ENCODE peak calls at places on chromosomes 5 and 9, in five cellular contexts. I, B, V, Z and A are unnamed samples.

GRCh38 chr5:28077291-28078240 is 1039.2 kb upstream of the CDH9 start:
- DNase-seq in I (no peak), B (no peak), V (no peak), Z (no peak), A (no peak)

GRCh38 chr5:73369283-73369682 is 79.3 kb downstream of the FOXD1 start:
- DNase-seq in I (no peak), B (no peak), V (no peak), Z (peak), A (no peak)

GRCh38 chr5:169050146-169050571 is 250.8 kb downstream of the SLIT3 start:
- DNase-seq in I (no peak), B (no peak), V (no peak), Z (peak), A (peak)

GRCh38 chr5:102670224-102670836 is 84.8 kb upstream of the PAM start:
- DNase-seq in I (peak), B (no peak), V (peak), Z (peak), A (peak)

GRCh38 chr9:27297050-27297449 is at the start of gene EQTN:
- DNase-seq in I (no peak), B (no peak), V (no peak), Z (no peak), A (no peak)

GRCh38 chr5:133962801-133963476 is 5.5 kb downstream of the C5orf15 start:
- DNase-seq in I (no peak), B (no peak), V (no peak), Z (peak), A (no peak)

GRCh38 chr9:113955076-113955752 is 79.1 kb downstream of the ZNF618 start:
- DNase-seq in I (no peak), B (no peak), V (no peak), Z (peak), A (no peak)

GRCh38 chr9:129111762-129112151 is 542 bp downstream of the PTPA start:
- DNase-seq in I (no peak), B (peak), V (peak), Z (peak), A (peak)

GRCh38 chr5:67301285-67301904 is 104.8 kb upstream of the CD180 start:
- DNase-seq in I (no peak), B (no peak), V (no peak), Z (peak), A (peak)

GRCh38 chr5:121693864-121694263 is 157.8 kb upstream of the FTMT start:
- DNase-seq in I (no peak), B (no peak), V (no peak), Z (peak), A (peak)

GRCh38 chr5:135476615-135477493 is 24.7 kb upstream of the TIFAB start:
- DNase-seq in I (no peak), B (no peak), V (no peak), Z (no peak), A (no peak)

GRCh38 chr9:32915802-32916201 is 85.6 kb downstream of the APTX start:
- DNase-seq in I (no peak), B (no peak), V (no peak), Z (no peak), A (no peak)

GRCh38 chr5:105146867-105147266 is 1584.3 kb upstream of the NUDT12 start:
- DNase-seq in I (no peak), B (no peak), V (no peak), Z (no peak), A (no peak)

GRCh38 chr5:122858451-122858850 is 13.0 kb downstream of the SNX24 start:
- DNase-seq in I (no peak), B (no peak), V (no peak), Z (peak), A (peak)

GRCh38 chr5:103582364-103582763 is 19.8 kb upstream of the NUDT12 start:
- DNase-seq in I (peak), B (peak), V (peak), Z (peak), A (peak)

GRCh38 chr9:133788045-133788818 is 50.1 kb upstream of the SARDH start:
- DNase-seq in I (no peak), B (no peak), V (no peak), Z (no peak), A (no peak)

GRCh38 chr5:102922111-102922510 is 167.0 kb downstream of the PAM start:
- DNase-seq in I (no peak), B (no peak), V (no peak), Z (no peak), A (no peak)

GRCh38 chr9:83444110-83444509 is 94.1 kb downstream of the FRMD3 start:
- DNase-seq in I (no peak), B (no peak), V (no peak), Z (peak), A (no peak)

GRCh38 chr9:122085260-122085659 is 7.8 kb downstream of the TTLL11 start:
- DNase-seq in I (no peak), B (no peak), V (no peak), Z (no peak), A (no peak)

GRCh38 chr9:91516061-91516460 is 92.4 kb upstream of the NFIL3 start:
- DNase-seq in I (no peak), B (peak), V (no peak), Z (no peak), A (no peak)
- H2AFZ ChIP-seq in I (no peak), B (no peak), V (no peak), Z (peak), A (no peak)

GRCh38 chr9:137076636-137077009 is 694 bp upstream of the UAP1L1 start:
- DNase-seq in I (no peak), B (no peak), V (no peak), Z (no peak), A (no peak)

GRCh38 chr9:137078701-137079400 is 1.5 kb downstream of the UAP1L1 start:
- DNase-seq in I (no peak), B (no peak), V (peak), Z (no peak), A (no peak)

GRCh38 chr9:137077010-137077747 is at the start of gene UAP1L1:
- DNase-seq in I (no peak), B (peak), V (peak), Z (peak), A (no peak)

GRCh38 chr9:137079401-137079787 is 2.1 kb downstream of the UAP1L1 start:
- DNase-seq in I (no peak), B (no peak), V (no peak), Z (no peak), A (no peak)

DNA sequence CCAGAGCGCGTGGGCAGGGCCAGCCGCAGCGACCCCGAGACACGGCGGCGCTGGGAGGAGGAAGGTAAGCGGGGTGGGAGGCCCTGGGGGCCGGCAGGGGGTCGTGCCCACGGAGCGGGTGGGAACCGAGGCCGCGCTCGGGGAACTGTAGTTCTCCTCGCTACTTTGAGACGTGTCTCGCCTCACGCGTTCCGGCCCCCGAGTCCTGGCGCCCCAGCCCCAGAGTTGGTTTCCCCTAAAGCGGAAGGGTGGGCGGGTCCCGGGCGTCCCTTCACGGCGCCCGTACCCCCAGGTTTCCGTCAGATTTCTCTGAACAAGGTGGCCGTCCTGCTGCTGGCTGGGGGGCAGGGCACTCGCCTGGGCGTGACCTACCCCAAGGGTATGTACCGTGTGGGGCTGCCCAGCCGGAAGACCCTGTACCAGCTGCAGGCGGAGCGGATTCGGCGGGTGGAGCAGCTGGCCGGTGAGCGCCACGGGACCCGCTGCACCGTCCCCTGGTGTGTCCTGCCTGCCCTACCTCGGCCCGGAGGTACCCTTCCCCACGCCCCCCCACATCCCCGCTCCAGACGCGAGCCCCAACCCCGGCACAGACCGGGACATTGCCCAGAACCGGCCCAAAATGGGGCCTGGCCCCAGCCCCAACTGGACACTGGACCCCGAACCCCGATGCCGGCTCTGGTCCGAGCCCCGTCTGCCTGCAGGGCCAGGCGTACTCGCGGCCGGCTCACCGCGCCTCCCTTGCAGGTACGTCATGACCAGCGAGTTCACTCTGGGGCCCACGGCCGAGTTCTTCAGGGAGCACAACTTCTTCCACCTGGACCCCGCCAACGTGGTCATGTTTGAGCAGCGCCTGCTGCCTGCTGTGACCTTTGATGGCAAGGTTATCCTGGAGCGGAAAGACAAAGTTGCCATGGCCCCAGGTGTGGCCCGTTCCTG is 709 bp downstream of the UAP1L1 start:
- DNase-seq in I (no peak), B (peak), V (peak), Z (peak), A (no peak)
- TF ChIP-seq EZH2 in I (no peak), B (no peak), V (peak), Z (no peak), A (no peak)

DNA sequence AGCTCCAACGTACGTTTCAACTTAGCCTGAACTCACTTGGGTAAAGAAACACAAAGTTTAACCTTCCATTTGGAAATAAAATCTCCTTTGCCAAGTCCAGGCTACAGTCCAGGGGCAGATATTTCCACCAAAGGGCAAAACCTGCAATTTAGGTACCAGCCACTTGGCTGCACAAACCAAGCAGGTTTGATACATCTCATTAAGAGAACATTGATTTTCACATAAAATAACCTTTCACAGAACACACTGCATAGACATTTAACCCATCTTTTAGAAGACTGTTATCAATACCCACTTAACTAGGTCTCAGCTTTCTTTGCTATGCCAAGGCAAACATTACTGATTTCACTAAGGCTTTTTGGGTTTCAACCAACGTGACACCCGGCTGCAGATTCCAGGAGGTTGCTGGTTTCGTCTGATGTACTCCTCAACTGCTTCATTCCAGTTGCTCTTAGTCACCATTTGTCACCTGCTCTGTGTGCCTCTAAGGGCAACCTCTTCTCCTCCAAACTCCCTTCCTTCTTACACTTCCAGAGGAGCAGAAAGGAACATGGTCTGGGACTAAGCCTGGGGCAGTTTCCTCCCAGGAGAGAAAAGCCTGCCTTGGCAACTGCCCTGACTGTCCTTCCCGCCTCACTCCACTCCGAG is 67.1 kb downstream of the EPB41L4B start:
- DNase-seq in I (peak), B (no peak), V (no peak), Z (peak), A (peak)
- H3K9ac ChIP-seq in I (peak), B (no peak), V (no peak), Z (peak), A (no peak)

DNA sequence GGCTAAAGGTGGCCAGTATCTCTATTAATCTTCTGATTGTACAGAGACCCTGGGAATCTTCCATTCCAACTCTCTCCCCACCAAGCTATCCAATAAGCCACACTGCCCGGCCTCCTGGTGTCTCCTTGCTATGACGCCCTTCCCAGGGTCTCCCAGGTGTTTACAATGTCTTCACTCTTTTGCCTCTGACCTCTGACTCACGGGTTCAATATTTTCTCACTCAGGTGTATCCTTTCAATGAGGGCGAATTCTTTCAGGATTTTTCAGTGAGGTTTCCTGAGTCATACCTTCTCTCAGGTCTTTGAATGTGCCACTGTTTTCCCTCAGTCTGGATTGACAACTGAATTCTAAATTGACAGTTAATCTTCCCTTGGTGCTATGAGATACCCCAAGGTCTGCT is 53.7 kb upstream of the IRX4 start:
- DNase-seq in I (peak), B (no peak), V (no peak), Z (no peak), A (peak)
- H2AFZ ChIP-seq in I (no peak), B (no peak), V (no peak), Z (no peak), A (no peak)

GRCh38 chr5:154482528-154483449 is 4.8 kb upstream of the HAND1 start:
- DNase-seq in I (no peak), B (no peak), V (peak), Z (no peak), A (no peak)
- TF ChIP-seq EZH2 in I (no peak), B (no peak), V (peak), Z (no peak), A (peak)